ENCODE peak calls at places on chromosomes 1 and 21, in ten cellular contexts. G, V, L, X, J, F, K, Y, S and H are unnamed samples.

GRCh38 chr1:160575112-160575664 is 4.1 kb downstream of the CD84 start:
- DNase-seq in G (no peak), V (no peak), L (no peak), X (no peak), J (peak; percentile 45), F (no peak), K (no peak), Y (no peak), S (no peak), H (no peak)

GRCh38 chr1:204363335-204364114 is 3.8 kb upstream of the PLEKHA6 start:
- DNase-seq in G (peak; percentile 88), V (peak; percentile 80), L (peak; percentile 59), X (peak; percentile 81), J (peak; percentile 71), F (no peak), K (peak; percentile 74), Y (peak; percentile 48), S (peak; percentile 76), H (peak; percentile 61)

GRCh38 chr21:43790053-43790524 is 712 bp downstream of the RRP1 start:
- DNase-seq in G (no peak), V (no peak), L (no peak), X (no peak), J (no peak), F (no peak), K (no peak), Y (no peak), S (no peak), H (no peak)

GRCh38 chr21:36459098-36459497 is 20.8 kb downstream of the CLDN14 start:
- DNase-seq in G (no peak), V (no peak), L (no peak), X (no peak), J (no peak), F (no peak), K (no peak), Y (no peak), S (no peak), H (no peak)

GRCh38 chr1:161335796-161336195 is 21.6 kb downstream of the SDHC start:
- DNase-seq in G (no peak), V (peak; percentile 13), L (no peak), X (no peak), J (no peak), F (no peak), K (no peak), Y (no peak), S (no peak), H (no peak)

GRCh38 chr1:64473367-64473766 is 3.4 kb downstream of the CACHD1 start:
- DNase-seq in G (no peak), V (no peak), L (no peak), X (no peak), J (no peak), F (no peak), K (no peak), Y (no peak), S (no peak), H (no peak)

GRCh38 chr1:97630281-97630680 is 290.6 kb downstream of the DPYD start:
- DNase-seq in G (no peak), V (no peak), L (no peak), X (no peak), J (no peak), F (no peak), K (no peak), Y (no peak), S (no peak), H (no peak)

GRCh38 chr1:87292684-87293493 is 35.8 kb upstream of the LMO4 start:
- DNase-seq in G (no peak), V (peak; percentile 76), L (peak; percentile 2), X (peak; percentile 66), J (peak; percentile 46), F (no peak), K (peak; percentile 55), Y (peak; percentile 44), S (no peak), H (peak; percentile 17)

GRCh38 chr1:198889102-198889501 is 250.3 kb downstream of the PTPRC start:
- DNase-seq in G (no peak), V (no peak), L (no peak), X (no peak), J (no peak), F (no peak), K (no peak), Y (no peak), S (no peak), H (no peak)

GRCh38 chr1:183934284-183934683 is 103.2 kb downstream of the COLGALT2 start:
- DNase-seq in G (no peak), V (no peak), L (no peak), X (no peak), J (no peak), F (no peak), K (no peak), Y (no peak), S (no peak), H (no peak)

GRCh38 chr1:248288385-248288784 is 10.6 kb upstream of the OR2T33 start:
- DNase-seq in G (no peak), V (no peak), L (no peak), X (no peak), J (no peak), F (no peak), K (no peak), Y (no peak), S (no peak), H (no peak)

GRCh38 chr1:214615111-214615510 is 12.1 kb downstream of the CENPF start:
- DNase-seq in G (no peak), V (no peak), L (no peak), X (no peak), J (no peak), F (no peak), K (peak; percentile 30), Y (no peak), S (no peak), H (no peak)

GRCh38 chr1:212286437-212287131 is 1.4 kb downstream of the PPP2R5A start:
- DNase-seq in G (no peak), V (peak; percentile 17), L (no peak), X (peak; percentile 13), J (peak; percentile 5), F (peak; percentile 41), K (peak; percentile 37), Y (peak; percentile 9), S (no peak), H (no peak)

GRCh38 chr1:239952348-239953307 is 139.1 kb upstream of the FMN2 start:
- DNase-seq in G (no peak), V (no peak), L (no peak), X (no peak), J (peak; percentile 6), F (no peak), K (peak; percentile 16), Y (no peak), S (no peak), H (no peak)

GRCh38 chr1:110673197-110673701 is 1.5 kb downstream of the KCNA3 start:
- DNase-seq in G (no peak), V (no peak), L (no peak), X (no peak), J (no peak), F (no peak), K (no peak), Y (peak; percentile 40), S (no peak), H (no peak)

GRCh38 chr1:246602194-246602593 is 35.9 kb downstream of the CNST start:
- DNase-seq in G (no peak), V (no peak), L (no peak), X (no peak), J (no peak), F (peak; percentile 11), K (no peak), Y (no peak), S (no peak), H (no peak)

GRCh38 chr1:100308777-100309176 is 42.8 kb downstream of the RTCA start:
- DNase-seq in G (no peak), V (peak; percentile 34), L (no peak), X (no peak), J (no peak), F (no peak), K (no peak), Y (no peak), S (no peak), H (no peak)

GRCh38 chr1:93919780-93920179 is 10.6 kb upstream of the GCLM start:
- DNase-seq in G (no peak), V (no peak), L (no peak), X (no peak), J (no peak), F (no peak), K (no peak), Y (no peak), S (no peak), H (no peak)

GRCh38 chr1:72280714-72281113 is 1.6 kb downstream of the NEGR1 start:
- DNase-seq in G (no peak), V (no peak), L (no peak), X (no peak), J (no peak), F (no peak), K (no peak), Y (no peak), S (no peak), H (no peak)

GRCh38 chr1:228089520-228090380 is 7.2 kb downstream of the ARF1 start:
- DNase-seq in G (peak; percentile 57), V (no peak), L (no peak), X (no peak), J (no peak), F (no peak), K (no peak), Y (no peak), S (peak; percentile 38), H (no peak)

GRCh38 chr1:232462200-232462599 is 167.7 kb downstream of the SIPA1L2 start:
- DNase-seq in G (no peak), V (no peak), L (no peak), X (no peak), J (no peak), F (no peak), K (peak; percentile 61), Y (peak; percentile 9), S (no peak), H (no peak)

GRCh38 chr1:30186586-30186985 is 536.8 kb downstream of the MATN1 start:
- DNase-seq in G (no peak), V (no peak), L (no peak), X (no peak), J (no peak), F (no peak), K (no peak), Y (no peak), S (no peak), H (no peak)

GRCh38 chr1:101025283-101025679 is 303 bp downstream of the DPH5 start:
- DNase-seq in G (no peak), V (peak; percentile 29), L (no peak), X (peak; percentile 13), J (peak; percentile 3), F (peak; percentile 1), K (peak; percentile 34), Y (no peak), S (no peak), H (no peak)

GRCh38 chr21:40947713-40948112 is 100.8 kb upstream of the DSCAM start:
- DNase-seq in G (no peak), V (no peak), L (no peak), X (no peak), J (no peak), F (no peak), K (no peak), Y (no peak), S (no peak), H (no peak)

GRCh38 chr1:64245495-64245894 is 42.1 kb downstream of the UBE2U start:
- DNase-seq in G (no peak), V (no peak), L (no peak), X (no peak), J (no peak), F (no peak), K (peak; percentile 21), Y (no peak), S (no peak), H (no peak)

GRCh38 chr1:67834246-67834877 is 1.1 kb upstream of the GNG12 start:
- DNase-seq in G (no peak), V (no peak), L (no peak), X (no peak), J (no peak), F (no peak), K (peak; percentile 37), Y (no peak), S (no peak), H (no peak)

GRCh38 chr1:195462152-195462551 is 1146.1 kb downstream of the KCNT2 start:
- DNase-seq in G (no peak), V (no peak), L (no peak), X (no peak), J (no peak), F (no peak), K (no peak), Y (no peak), S (no peak), H (no peak)

GRCh38 chr1:172653015-172653709 is 5.7 kb upstream of the FASLG start:
- DNase-seq in G (no peak), V (peak; percentile 38), L (no peak), X (no peak), J (no peak), F (no peak), K (peak; percentile 85), Y (no peak), S (no peak), H (no peak)